ENCODE peak calls at places on chromosomes 12 and 14, in nine cellular contexts. J, C, S, A, E, Y, V, U and B are unnamed samples.

GRCh38 chr12:27965966-27966365 is 6.6 kb downstream of the PTHLH start:
- DNase-seq in J (no peak), A (no peak), U (no peak), S (no peak), C (no peak), E (no peak), Y (no peak), V (no peak), B (no peak)

GRCh38 chr12:48788852-48789775 is at the start of gene ADCY6:
- DNase-seq in V (no peak), Y (peak), E (peak), S (no peak), C (peak), A (no peak), U (no peak), J (peak), B (no peak)

GRCh38 chr12:130641571-130642184 is 74.4 kb downstream of the RIMBP2 start:
- DNase-seq in V (no peak), J (no peak), E (no peak), Y (no peak), S (no peak), A (no peak), U (no peak), C (no peak), B (no peak)

GRCh38 chr14:24145700-24146621 is at the start of gene PSME2:
- DNase-seq in U (no peak), E (no peak), V (no peak), A (peak), Y (peak), J (no peak), S (no peak), C (no peak), B (peak)

GRCh38 chr14:59187802-59188460 is 536 bp upstream of the DAAM1 start:
- DNase-seq in E (peak), C (peak), V (peak), Y (peak), A (no peak), S (no peak), U (no peak), J (peak), B (peak)

GRCh38 chr12:106452309-106452708 is 94.8 kb downstream of the POLR3B start:
- DNase-seq in Y (no peak), J (no peak), E (no peak), C (no peak), S (no peak), V (no peak), A (no peak), U (no peak), B (no peak)

GRCh38 chr12:26293612-26294011 is 98.2 kb downstream of the SSPN start:
- DNase-seq in V (no peak), E (no peak), J (no peak), S (no peak), U (no peak), C (no peak), A (no peak), Y (no peak), B (no peak)

GRCh38 chr12:123794027-123794426 is 31.9 kb downstream of the DNAH10 start:
- DNase-seq in E (no peak), V (no peak), J (no peak), S (no peak), C (no peak), U (no peak), Y (no peak), A (no peak), B (no peak)

GRCh38 chr12:122977153-122977552 is 2.1 kb downstream of the OGFOD2 start:
- DNase-seq in Y (no peak), U (no peak), J (no peak), V (no peak), C (no peak), A (no peak), S (no peak), E (no peak), B (no peak)

DNA sequence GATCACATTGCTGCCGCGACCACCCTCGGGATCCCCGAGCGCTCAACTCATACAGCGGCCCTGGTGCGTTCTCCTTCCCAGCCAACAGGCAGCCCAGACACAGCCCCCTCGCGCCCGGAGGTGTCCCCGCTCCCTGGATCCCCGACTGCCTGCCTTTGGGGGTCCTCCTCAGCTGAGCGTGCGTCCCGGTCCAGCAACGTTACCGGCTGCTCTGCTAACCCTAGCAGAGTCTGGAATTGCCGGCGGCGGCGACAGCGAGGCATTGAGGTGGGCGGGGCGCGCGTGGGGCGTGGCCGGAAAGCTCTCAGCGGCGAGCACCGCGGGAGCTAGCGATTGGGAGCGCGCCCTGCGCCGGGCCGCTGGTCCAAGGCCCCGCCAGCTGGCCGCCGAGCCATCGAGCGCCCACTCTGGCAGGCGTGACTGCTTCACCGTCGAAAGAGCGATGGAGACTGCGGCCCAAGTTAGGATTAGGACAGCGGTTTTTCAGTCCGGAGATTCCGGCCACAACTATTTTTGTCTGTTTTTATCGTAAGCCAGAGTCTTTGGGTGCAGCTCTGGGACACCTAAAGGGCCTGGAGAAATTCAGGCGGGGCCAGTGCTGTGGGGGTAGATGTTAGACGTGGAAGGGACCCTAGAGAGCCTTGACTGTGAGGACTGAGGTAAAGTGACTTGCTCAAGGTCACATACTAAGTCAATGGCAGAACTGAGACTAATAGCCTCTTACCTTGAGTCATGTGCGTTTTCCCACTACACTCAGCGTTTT is at the start of gene HEATR5A:
- DNase-seq in E (peak), V (peak), J (peak), C (peak), S (peak), A (peak), Y (peak), U (peak), B (peak)
- TF ChIP-seq CTCF in E (no peak), V (peak), J (no peak), C (no peak), S (no peak), A (peak), Y (no peak), U (peak), B (no peak)

GRCh38 chr12:67702136-67702535 is 53.6 kb downstream of the DYRK2 start:
- DNase-seq in C (no peak), Y (no peak), V (no peak), J (no peak), S (no peak), A (no peak), U (no peak), E (no peak), B (no peak)

GRCh38 chr12:67701121-67701520 is 52.6 kb downstream of the DYRK2 start:
- DNase-seq in U (no peak), C (no peak), E (no peak), V (no peak), S (no peak), J (no peak), A (no peak), Y (no peak), B (no peak)

GRCh38 chr12:67698711-67699603 is 50.4 kb downstream of the DYRK2 start:
- DNase-seq in A (no peak), U (no peak), E (no peak), V (peak), S (no peak), C (no peak), J (no peak), Y (peak), B (peak)

GRCh38 chr12:67705394-67706370 is 57.1 kb downstream of the DYRK2 start:
- DNase-seq in S (peak), Y (no peak), C (no peak), A (no peak), E (no peak), U (peak), V (no peak), J (no peak), B (no peak)

GRCh38 chr12:67704071-67704470 is 55.5 kb downstream of the DYRK2 start:
- DNase-seq in S (no peak), U (no peak), A (no peak), Y (no peak), V (no peak), E (no peak), J (no peak), C (no peak), B (no peak)
- TF ChIP-seq CTCF in S (no peak), U (no peak), A (no peak), Y (no peak), V (no peak), E (no peak), J (no peak), C (no peak), B (no peak)

GRCh38 chr12:58313091-58313855 is 371.9 kb downstream of the ATP23 start:
- DNase-seq in C (no peak), U (peak), J (no peak), E (no peak), V (no peak), A (peak), S (no peak), Y (no peak), B (no peak)

GRCh38 chr12:58309806-58310205 is 368.4 kb downstream of the ATP23 start:
- DNase-seq in S (no peak), Y (no peak), A (no peak), U (no peak), C (no peak), V (no peak), E (no peak), J (no peak), B (no peak)

GRCh38 chr12:58306266-58306995 is 365.1 kb downstream of the ATP23 start:
- DNase-seq in A (no peak), E (no peak), U (no peak), J (no peak), V (no peak), S (no peak), C (no peak), Y (no peak), B (no peak)

GRCh38 chr12:58310828-58311273 is 369.5 kb downstream of the ATP23 start:
- DNase-seq in S (peak), C (no peak), V (peak), E (no peak), U (peak), Y (peak), A (peak), J (no peak), B (no peak)

DNA sequence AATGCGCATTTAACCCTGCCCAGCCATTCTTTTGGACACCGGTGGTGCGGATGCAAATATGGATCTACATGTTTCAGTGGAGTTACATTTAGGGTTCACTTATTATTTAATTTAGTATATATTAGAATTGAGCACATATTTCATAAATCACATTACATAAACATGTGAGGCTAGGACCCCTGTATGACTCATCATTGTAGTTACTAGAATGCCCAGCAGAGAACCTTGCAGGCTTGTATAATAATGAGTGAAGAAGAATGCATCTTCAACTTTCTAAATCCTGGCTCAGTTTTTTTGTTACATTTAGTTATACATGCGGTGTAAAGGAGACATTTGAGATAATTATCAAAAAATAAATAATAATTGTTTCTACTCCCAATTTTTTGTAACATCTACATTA is 369.0 kb downstream of the ATP23 start:
- DNase-seq in S (no peak), C (no peak), V (no peak), A (peak), J (no peak), E (no peak), U (peak), Y (no peak), B (no peak)
- TF ChIP-seq CTCF in S (no peak), C (no peak), V (no peak), A (peak), J (no peak), E (no peak), U (peak), Y (no peak), B (no peak)

GRCh38 chr12:112013601-112014402 is 576 bp downstream of the ERP29 start:
- DNase-seq in J (peak), V (peak), S (peak), E (peak), A (no peak), U (no peak), Y (peak), C (peak), B (peak)
- TF ChIP-seq CTCF in J (no peak), V (no peak), S (no peak), E (peak), A (no peak), U (no peak), Y (no peak), C (no peak), B (peak)

DNA sequence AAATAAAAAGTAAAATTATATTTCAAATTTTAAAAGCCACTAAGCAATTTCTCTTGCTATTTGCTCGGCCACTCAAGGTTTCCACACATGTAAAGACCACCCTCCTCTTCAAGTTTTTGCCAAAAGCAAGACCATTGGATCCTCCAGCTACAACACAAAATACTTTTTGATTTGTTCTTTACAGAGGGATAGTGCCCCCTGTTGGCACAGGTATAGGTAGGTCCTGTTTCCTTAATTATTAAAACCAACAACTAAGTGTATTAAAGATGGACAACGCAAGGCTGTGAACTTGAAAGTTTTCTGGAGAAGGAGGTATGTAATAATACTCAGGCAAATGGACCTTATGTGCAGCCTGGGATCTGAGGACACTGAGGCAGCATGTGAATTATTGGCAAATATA is 23.8 kb downstream of the ATP6V1D start:
- DNase-seq in C (peak), J (no peak), Y (peak), A (no peak), S (no peak), E (peak), U (no peak), V (peak), B (peak)
- TF ChIP-seq CTCF in C (peak), J (no peak), Y (peak), A (peak), S (peak), E (peak), U (peak), V (peak), B (peak)

DNA sequence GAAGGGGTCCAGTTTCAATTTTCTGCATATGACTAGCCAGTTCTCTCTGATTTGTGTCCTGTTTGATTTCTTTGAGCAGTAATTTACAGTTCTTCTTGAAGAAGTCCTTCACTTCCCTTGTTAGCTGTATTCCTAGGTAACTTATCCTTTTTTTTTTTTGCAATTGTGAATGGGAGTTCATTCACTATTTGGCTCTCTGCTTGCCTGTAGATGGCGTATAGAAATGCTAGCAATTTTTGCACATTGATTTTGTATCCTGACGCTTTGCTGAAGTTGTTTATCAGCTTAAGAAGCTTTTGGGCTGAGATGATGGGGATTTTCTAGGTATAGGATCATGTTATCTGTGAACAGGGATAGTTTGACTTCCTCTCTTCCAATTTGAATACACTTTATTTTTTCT is 77.6 kb upstream of the NID2 start:
- DNase-seq in A (no peak), E (no peak), V (no peak), Y (no peak), J (no peak), C (no peak), S (no peak), U (no peak), B (no peak)
- TF ChIP-seq CTCF in A (peak), E (no peak), V (no peak), Y (no peak), J (no peak), C (peak), S (no peak), U (peak), B (no peak)

GRCh38 chr14:77808250-77808649 is 8.3 kb downstream of the ADCK1 start:
- DNase-seq in J (no peak), U (no peak), S (no peak), C (no peak), A (no peak), Y (no peak), V (no peak), E (no peak), B (no peak)

GRCh38 chr14:77800814-77801213 is 905 bp downstream of the ADCK1 start:
- DNase-seq in A (no peak), C (no peak), S (no peak), U (no peak), Y (no peak), V (no peak), E (no peak), J (no peak), B (no peak)

GRCh38 chr14:77809011-77809410 is 9.1 kb downstream of the ADCK1 start:
- DNase-seq in V (no peak), J (no peak), Y (no peak), S (no peak), E (no peak), A (no peak), U (no peak), C (no peak), B (no peak)

GRCh38 chr14:77805703-77806102 is 5.8 kb downstream of the ADCK1 start:
- DNase-seq in E (no peak), U (no peak), C (no peak), Y (no peak), J (no peak), S (no peak), A (no peak), V (no peak), B (no peak)

GRCh38 chr14:77804592-77804991 is 4.7 kb downstream of the ADCK1 start:
- DNase-seq in S (no peak), E (no peak), Y (peak), J (no peak), U (no peak), A (no peak), V (peak), C (no peak), B (peak)
- TF ChIP-seq CTCF in S (peak), E (peak), Y (peak), J (peak), U (no peak), A (peak), V (peak), C (peak), B (peak)

GRCh38 chr14:25308244-25308643 is 258.3 kb upstream of the STXBP6 start:
- DNase-seq in S (no peak), V (no peak), A (no peak), J (no peak), Y (no peak), C (no peak), U (no peak), E (no peak), B (no peak)
- TF ChIP-seq CTCF in S (no peak), V (no peak), A (no peak), J (no peak), Y (no peak), C (no peak), U (no peak), E (no peak), B (no peak)